ENCODE peak calls at places on chromosomes 1 and 21, in eight cellular contexts. L, I, J, Q, Z, E, Y and U are unnamed samples.

GRCh38 chr1:245609354-245609753 is 454.6 kb downstream of the KIF26B start:
- DNase-seq in L (no peak), I (peak), J (no peak), Q (no peak), Z (no peak), E (no peak), Y (no peak), U (no peak)

GRCh38 chr1:246488674-246489073 is 18.4 kb downstream of the SMYD3 start:
- DNase-seq in L (no peak), I (no peak), J (no peak), Q (no peak), Z (no peak), E (no peak), Y (no peak), U (no peak)

GRCh38 chr1:54798769-54799641 is 2.1 kb downstream of the TTC22 start:
- DNase-seq in L (no peak), I (peak), J (peak), Q (peak), Z (no peak), E (no peak), Y (no peak), U (peak)

GRCh38 chr1:178371236-178371635 is 125.5 kb downstream of the CLEC20A start:
- DNase-seq in L (peak), I (no peak), J (no peak), Q (peak), Z (no peak), E (no peak), Y (no peak), U (peak)

GRCh38 chr1:37858931-37859506 is 373 bp downstream of the MTF1 start:
- DNase-seq in L (no peak), I (no peak), J (no peak), Q (peak), Z (no peak), E (no peak), Y (no peak), U (no peak)

GRCh38 chr1:236058141-236058626 is 6.7 kb downstream of the NID1 start:
- DNase-seq in L (no peak), I (peak), J (no peak), Q (peak), Z (no peak), E (peak), Y (no peak), U (peak)

GRCh38 chr1:220221269-220221668 is 51.0 kb downstream of the RAB3GAP2 start:
- DNase-seq in L (no peak), I (no peak), J (no peak), Q (no peak), Z (no peak), E (no peak), Y (no peak), U (no peak)

GRCh38 chr1:23393706-23394105 is 24.1 kb upstream of the ZNF436 start:
- DNase-seq in L (no peak), I (no peak), J (peak), Q (peak), Z (no peak), E (no peak), Y (no peak), U (peak)

GRCh38 chr21:45277101-45278045 is 10.3 kb downstream of the POFUT2 start:
- DNase-seq in L (peak), I (no peak), J (peak), Q (no peak), Z (peak), E (no peak), Y (no peak), U (no peak)

GRCh38 chr1:108082741-108083562 is 117.2 kb downstream of the SLC25A24 start:
- DNase-seq in L (no peak), I (no peak), J (no peak), Q (no peak), Z (no peak), E (no peak), Y (no peak), U (no peak)

GRCh38 chr1:222167896-222168295 is 380.0 kb downstream of the HHIPL2 start:
- DNase-seq in L (no peak), I (no peak), J (no peak), Q (peak), Z (no peak), E (no peak), Y (no peak), U (no peak)

GRCh38 chr1:42670425-42670824 is 11.8 kb upstream of the YBX1 start:
- DNase-seq in L (no peak), I (no peak), J (no peak), Q (no peak), Z (no peak), E (no peak), Y (no peak), U (no peak)

GRCh38 chr1:53326598-53327182 is 1.2 kb downstream of the LRP8 start:
- DNase-seq in L (no peak), I (no peak), J (peak), Q (peak), Z (peak), E (no peak), Y (no peak), U (no peak)

GRCh38 chr1:204819495-204819894 is 51.2 kb upstream of the NFASC start:
- DNase-seq in L (no peak), I (no peak), J (no peak), Q (no peak), Z (no peak), E (no peak), Y (no peak), U (no peak)

GRCh38 chr1:216140650-216141547 is 282.3 kb downstream of the USH2A start:
- DNase-seq in L (no peak), I (no peak), J (no peak), Q (peak), Z (no peak), E (no peak), Y (no peak), U (no peak)

GRCh38 chr1:164588388-164589341 is 29.7 kb downstream of the PBX1 start:
- DNase-seq in L (no peak), I (no peak), J (peak), Q (peak), Z (peak), E (peak), Y (no peak), U (no peak)

GRCh38 chr21:46122241-46122671 is 24.3 kb downstream of the COL6A2 start:
- DNase-seq in L (no peak), I (no peak), J (no peak), Q (peak), Z (peak), E (no peak), Y (no peak), U (peak)

GRCh38 chr1:41418868-41419583 is 57.8 kb downstream of the FOXO6 start:
- DNase-seq in L (no peak), I (no peak), J (peak), Q (peak), Z (peak), E (peak), Y (peak), U (peak)

GRCh38 chr1:118136511-118136937 is 48.5 kb downstream of the SPAG17 start:
- DNase-seq in L (no peak), I (peak), J (no peak), Q (peak), Z (peak), E (peak), Y (no peak), U (peak)

GRCh38 chr1:15849775-15850449 is 2.4 kb downstream of the SPEN start:
- DNase-seq in L (peak), I (no peak), J (no peak), Q (peak), Z (no peak), E (no peak), Y (peak), U (peak)

GRCh38 chr1:244010599-244011211 is 40.4 kb upstream of the ZBTB18 start:
- DNase-seq in L (no peak), I (no peak), J (no peak), Q (no peak), Z (no peak), E (no peak), Y (no peak), U (no peak)

GRCh38 chr1:94543003-94543402 is 1.4 kb upstream of the F3 start:
- DNase-seq in L (no peak), I (no peak), J (no peak), Q (peak), Z (no peak), E (no peak), Y (no peak), U (no peak)

GRCh38 chr1:40936878-40937484 is 42.5 kb upstream of the CTPS1 start:
- DNase-seq in L (no peak), I (no peak), J (no peak), Q (peak), Z (no peak), E (no peak), Y (no peak), U (peak)

GRCh38 chr1:116494351-116494692 is 76.5 kb downstream of the CD58 start:
- DNase-seq in L (no peak), I (no peak), J (no peak), Q (peak), Z (no peak), E (no peak), Y (no peak), U (no peak)

GRCh38 chr1:162145280-162145965 is 75.9 kb downstream of the NOS1AP start:
- DNase-seq in L (no peak), I (no peak), J (no peak), Q (peak), Z (no peak), E (no peak), Y (no peak), U (no peak)

GRCh38 chr1:161933592-161934277 is 89.9 kb downstream of the OLFML2B start:
- DNase-seq in L (no peak), I (no peak), J (no peak), Q (no peak), Z (no peak), E (no peak), Y (no peak), U (no peak)

GRCh38 chr1:16132325-16132785 is 23.5 kb downstream of the EPHA2 start:
- DNase-seq in L (no peak), I (no peak), J (no peak), Q (no peak), Z (no peak), E (no peak), Y (no peak), U (no peak)

GRCh38 chr1:10105484-10105883 is 72.7 kb downstream of the UBE4B start:
- DNase-seq in L (peak), I (no peak), J (peak), Q (no peak), Z (no peak), E (no peak), Y (no peak), U (no peak)

GRCh38 chr1:41713141-41713540 is 205.6 kb downstream of the HIVEP3 start:
- DNase-seq in L (no peak), I (no peak), J (no peak), Q (peak), Z (no peak), E (no peak), Y (no peak), U (no peak)

GRCh38 chr1:196910208-196910607 is 22.4 kb downstream of the CFHR4 start:
- DNase-seq in L (no peak), I (no peak), J (no peak), Q (peak), Z (no peak), E (no peak), Y (no peak), U (peak)

GRCh38 chr1:157312270-157312812 is 174.1 kb upstream of the ETV3 start:
- DNase-seq in L (no peak), I (no peak), J (no peak), Q (peak), Z (no peak), E (peak), Y (no peak), U (peak)

GRCh38 chr1:206672844-206673758 is 11.6 kb upstream of the MAPKAPK2 start:
- DNase-seq in L (no peak), I (peak), J (no peak), Q (no peak), Z (no peak), E (no peak), Y (no peak), U (no peak)

GRCh38 chr21:35932232-35932911 is 128.0 kb downstream of the SETD4 start:
- DNase-seq in L (no peak), I (peak), J (peak), Q (peak), Z (peak), E (peak), Y (peak), U (peak)

GRCh38 chr1:167601442-167602380 is 28.3 kb upstream of the RCSD1 start:
- DNase-seq in L (no peak), I (peak), J (peak), Q (peak), Z (peak), E (no peak), Y (no peak), U (no peak)

GRCh38 chr1:235473808-235474207 is 30.4 kb downstream of the B3GALNT2 start:
- DNase-seq in L (no peak), I (no peak), J (no peak), Q (no peak), Z (no peak), E (no peak), Y (no peak), U (no peak)

GRCh38 chr1:43238991-43239469 is 30.8 kb upstream of the TMEM125 start:
- DNase-seq in L (no peak), I (no peak), J (no peak), Q (no peak), Z (no peak), E (no peak), Y (no peak), U (no peak)

GRCh38 chr1:201741763-201742342 is 87.1 kb upstream of the IPO9 start:
- DNase-seq in L (no peak), I (no peak), J (no peak), Q (no peak), Z (no peak), E (no peak), Y (no peak), U (no peak)

GRCh38 chr1:151807131-151807530 is 1.9 kb upstream of the LINGO4 start:
- DNase-seq in L (no peak), I (no peak), J (no peak), Q (no peak), Z (no peak), E (no peak), Y (no peak), U (no peak)

GRCh38 chr1:186094170-186094569 is 280.9 kb downstream of the TPR start:
- DNase-seq in L (no peak), I (no peak), J (no peak), Q (peak), Z (no peak), E (no peak), Y (no peak), U (peak)

GRCh38 chr1:53260631-53261247 is 22.4 kb upstream of the MAGOH start:
- DNase-seq in L (no peak), I (no peak), J (no peak), Q (no peak), Z (no peak), E (no peak), Y (no peak), U (no peak)

GRCh38 chr1:180248731-180249681 is 18.9 kb downstream of the LHX4 start:
- DNase-seq in L (no peak), I (no peak), J (peak), Q (no peak), Z (peak), E (no peak), Y (no peak), U (no peak)
- TF ChIP-seq CTCF in L (no peak), I (no peak), J (no peak), Q (no peak), Z (no peak), E (peak), Y (peak), U (no peak)

DNA sequence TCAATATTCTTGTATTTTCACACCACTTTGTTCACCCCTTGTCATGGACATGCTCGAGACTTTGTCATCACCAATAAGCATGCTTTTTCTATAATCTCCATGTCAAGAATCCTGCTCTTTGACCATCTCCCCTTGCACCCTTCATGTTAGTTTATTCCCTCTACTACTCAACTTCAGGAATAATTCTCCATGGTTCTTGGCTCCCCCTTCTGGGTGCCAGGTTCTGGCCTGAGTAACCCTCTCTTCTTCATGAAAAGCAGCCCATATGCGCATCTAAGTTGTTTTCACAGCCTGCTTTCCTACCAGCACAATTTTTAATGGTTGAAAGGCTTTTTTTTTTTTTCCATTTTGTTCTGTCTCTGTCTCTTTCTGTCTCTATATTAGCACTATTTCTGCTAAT is 160.7 kb downstream of the LEPR start:
- DNase-seq in L (no peak), I (no peak), J (no peak), Q (peak), Z (no peak), E (no peak), Y (no peak), U (peak)
- TF ChIP-seq CTCF in L (no peak), I (no peak), J (peak), Q (peak), Z (peak), E (peak), Y (peak), U (peak)

DNA sequence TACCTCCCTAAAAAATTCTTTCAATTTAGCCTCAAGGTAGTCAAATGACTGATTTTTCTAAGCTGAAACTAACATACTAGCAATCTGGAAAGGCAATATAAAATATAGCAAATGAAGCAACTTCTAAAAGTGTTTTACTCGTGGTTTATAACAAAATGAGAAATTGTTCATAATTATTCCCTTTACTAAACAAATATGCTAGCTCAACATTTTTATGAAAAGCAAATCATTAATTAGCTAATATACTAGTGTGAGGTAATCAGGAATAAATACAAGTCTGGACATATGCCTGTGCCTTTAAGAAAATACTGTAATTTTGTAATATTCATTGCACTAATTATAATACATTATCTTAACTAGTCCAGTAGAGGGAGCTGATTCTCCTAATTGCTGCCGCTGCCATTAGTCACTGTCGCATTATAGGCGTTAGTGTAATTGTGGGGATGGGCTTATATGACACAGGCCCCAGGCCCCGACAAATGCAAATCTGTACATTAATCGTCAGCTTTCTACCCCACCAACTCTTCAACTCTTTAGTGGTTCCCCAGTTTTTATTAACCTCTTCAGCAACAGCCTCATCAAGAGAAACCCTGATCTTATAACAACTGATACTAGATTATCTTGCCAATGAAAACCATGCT is 160.9 kb downstream of the GABPA start:
- DNase-seq in L (no peak), I (no peak), J (no peak), Q (peak), Z (no peak), E (no peak), Y (no peak), U (peak)
- TF ChIP-seq CTCF in L (peak), I (no peak), J (peak), Q (peak), Z (peak), E (peak), Y (peak), U (peak)

DNA sequence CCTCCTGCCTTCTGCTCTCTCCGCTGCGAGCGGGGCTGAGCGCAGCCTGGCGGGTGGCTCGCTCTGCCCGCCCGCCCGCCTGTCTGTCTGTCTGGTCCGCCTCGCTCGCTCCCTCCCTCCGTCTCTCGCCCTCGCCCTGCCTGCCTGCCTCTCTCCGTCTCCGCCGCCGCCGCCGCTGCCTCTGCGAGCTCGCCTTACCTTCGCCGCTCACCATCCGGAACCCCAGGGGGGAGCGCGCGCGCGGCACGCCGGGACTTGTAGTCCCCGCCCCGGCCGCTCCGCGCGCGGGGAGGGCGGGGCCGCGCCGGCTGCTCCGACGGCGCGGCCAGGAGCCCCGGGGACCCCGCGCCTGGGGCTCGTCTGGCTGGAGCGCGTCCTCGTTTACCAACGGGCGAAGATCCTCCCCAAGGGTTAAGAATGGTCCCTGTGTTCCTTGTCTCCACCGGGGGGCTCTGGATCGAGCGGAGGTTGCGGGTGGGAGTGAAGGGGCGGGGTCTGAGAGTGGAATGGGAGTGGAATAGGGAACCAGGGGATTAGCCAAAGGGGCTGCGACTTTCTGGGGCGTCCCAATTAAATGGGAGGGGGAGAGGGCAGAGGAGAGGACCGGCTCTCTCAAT is at the start of gene AHDC1:
- DNase-seq in L (peak), I (peak), J (peak), Q (peak), Z (peak), E (no peak), Y (peak), U (peak)
- TF ChIP-seq CTCF in L (no peak), I (no peak), J (no peak), Q (no peak), Z (no peak), E (no peak), Y (no peak), U (no peak)

DNA sequence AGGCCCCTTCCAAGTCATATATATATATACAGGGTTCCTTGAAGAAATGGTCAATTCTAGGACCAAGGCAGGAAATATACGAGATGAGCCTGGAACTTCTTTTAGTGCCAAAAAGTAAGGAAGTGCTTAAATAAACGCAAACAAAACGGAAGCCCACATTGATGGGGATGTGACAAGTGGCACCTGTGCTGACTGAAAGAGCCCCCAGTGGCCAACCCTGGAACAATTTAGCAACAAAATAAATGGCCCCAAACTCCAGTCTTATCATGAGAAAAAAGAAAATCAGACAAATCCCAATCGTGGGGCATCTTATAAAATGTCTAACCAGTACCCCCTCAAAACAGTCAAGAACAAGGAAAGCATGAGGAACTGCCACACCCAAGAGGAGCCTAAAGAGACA is 17.7 kb downstream of the PLA2G5 start:
- DNase-seq in L (no peak), I (peak), J (no peak), Q (no peak), Z (no peak), E (no peak), Y (no peak), U (no peak)
- TF ChIP-seq CTCF in L (no peak), I (no peak), J (no peak), Q (no peak), Z (no peak), E (no peak), Y (peak), U (peak)

GRCh38 chr1:226309398-226310122 is 596 bp upstream of the LIN9 start:
- DNase-seq in L (no peak), I (no peak), J (no peak), Q (peak), Z (peak), E (no peak), Y (no peak), U (no peak)
- TF ChIP-seq CTCF in L (no peak), I (no peak), J (no peak), Q (peak), Z (no peak), E (no peak), Y (peak), U (no peak)